ENCODE peak calls at places on chromosomes 4 and X, in eight cellular contexts. One of them, this sample, is unnamed.

GRCh38 chrX:122220644-122221373 is 963.3 kb upstream of the GRIA3 start:
- DNase-seq in substantia nigra: no peak
- DNase-seq in AG09319: no peak
- DNase-seq in esophagus squamous epithelium: no peak
- DNase-seq in HS-5: no peak
- DNase-seq in CD8-positive, alpha-beta memory T cell: no peak
- DNase-seq in glutamatergic neuron: peak; percentile 20
- DNase-seq in B cell: no peak
- DNase-seq in this sample: no peak

GRCh38 chr4:102196221-102196620 is 149.1 kb downstream of the SLC39A8 start:
- DNase-seq in CD8-positive, alpha-beta memory T cell: no peak
- DNase-seq in AG09319: no peak
- DNase-seq in HS-5: peak; percentile 16
- DNase-seq in esophagus squamous epithelium: no peak
- DNase-seq in glutamatergic neuron: no peak
- DNase-seq in substantia nigra: no peak
- DNase-seq in B cell: no peak
- DNase-seq in this sample: peak; percentile 98

GRCh38 chr4:80204433-80204832 is 7.1 kb downstream of the PRDM8 start:
- DNase-seq in substantia nigra: no peak
- DNase-seq in HS-5: no peak
- DNase-seq in AG09319: no peak
- DNase-seq in esophagus squamous epithelium: no peak
- DNase-seq in CD8-positive, alpha-beta memory T cell: no peak
- DNase-seq in B cell: no peak
- DNase-seq in glutamatergic neuron: no peak
- DNase-seq in this sample: no peak

GRCh38 chr4:173801876-173802713 is 272.1 kb upstream of the HAND2 start:
- DNase-seq in AG09319: no peak
- DNase-seq in esophagus squamous epithelium: no peak
- DNase-seq in substantia nigra: no peak
- DNase-seq in CD8-positive, alpha-beta memory T cell: no peak
- DNase-seq in glutamatergic neuron: no peak
- DNase-seq in B cell: no peak
- DNase-seq in HS-5: no peak
- DNase-seq in this sample: peak; percentile 72

GRCh38 chr4:7892212-7893019 is 47.2 kb downstream of the AFAP1 start:
- DNase-seq in AG09319: no peak
- DNase-seq in esophagus squamous epithelium: no peak
- DNase-seq in substantia nigra: no peak
- DNase-seq in B cell: no peak
- DNase-seq in CD8-positive, alpha-beta memory T cell: no peak
- DNase-seq in glutamatergic neuron: peak; percentile 94
- DNase-seq in HS-5: peak; percentile 82
- DNase-seq in this sample: no peak

GRCh38 chr4:4659871-4660651 is 118.2 kb upstream of the STX18 start:
- DNase-seq in glutamatergic neuron: no peak
- DNase-seq in B cell: no peak
- DNase-seq in AG09319: peak; percentile 63
- DNase-seq in CD8-positive, alpha-beta memory T cell: no peak
- DNase-seq in esophagus squamous epithelium: no peak
- DNase-seq in HS-5: peak; percentile 83
- DNase-seq in substantia nigra: no peak
- DNase-seq in this sample: no peak

GRCh38 chrX:100731441-100732281 is at the start of gene SYTL4:
- DNase-seq in substantia nigra: no peak
- DNase-seq in CD8-positive, alpha-beta memory T cell: no peak
- DNase-seq in AG09319: no peak
- DNase-seq in glutamatergic neuron: peak; percentile 18
- DNase-seq in esophagus squamous epithelium: no peak
- DNase-seq in B cell: peak; percentile 8
- DNase-seq in HS-5: no peak
- DNase-seq in this sample: no peak

GRCh38 chr4:13294961-13295605 is 189.1 kb downstream of the RAB28 start:
- DNase-seq in substantia nigra: no peak
- DNase-seq in CD8-positive, alpha-beta memory T cell: no peak
- DNase-seq in AG09319: no peak
- DNase-seq in HS-5: no peak
- DNase-seq in B cell: no peak
- DNase-seq in esophagus squamous epithelium: no peak
- DNase-seq in glutamatergic neuron: no peak
- DNase-seq in this sample: no peak

GRCh38 chr4:128287159-128287870 is at the start of gene PGRMC2:
- DNase-seq in glutamatergic neuron: no peak
- DNase-seq in AG09319: no peak
- DNase-seq in substantia nigra: no peak
- DNase-seq in HS-5: no peak
- DNase-seq in esophagus squamous epithelium: peak; percentile 45
- DNase-seq in CD8-positive, alpha-beta memory T cell: no peak
- DNase-seq in B cell: no peak
- DNase-seq in this sample: no peak

GRCh38 chrX:21932277-21932996 is 8.1 kb upstream of the SMS start:
- DNase-seq in esophagus squamous epithelium: no peak
- DNase-seq in B cell: no peak
- DNase-seq in HS-5: peak; percentile 82
- DNase-seq in glutamatergic neuron: no peak
- DNase-seq in substantia nigra: no peak
- DNase-seq in AG09319: peak; percentile 57
- DNase-seq in CD8-positive, alpha-beta memory T cell: no peak
- DNase-seq in this sample: peak; percentile 61

GRCh38 chrX:74535211-74535621 is 79.2 kb downstream of the RLIM start:
- DNase-seq in HS-5: no peak
- DNase-seq in esophagus squamous epithelium: no peak
- DNase-seq in CD8-positive, alpha-beta memory T cell: no peak
- DNase-seq in AG09319: peak; percentile 37
- DNase-seq in glutamatergic neuron: no peak
- DNase-seq in substantia nigra: no peak
- DNase-seq in B cell: no peak
- DNase-seq in this sample: no peak

GRCh38 chrX:9905288-9905687 is 61.9 kb upstream of the CLDN34 start:
- DNase-seq in glutamatergic neuron: no peak
- DNase-seq in esophagus squamous epithelium: no peak
- DNase-seq in CD8-positive, alpha-beta memory T cell: no peak
- DNase-seq in B cell: no peak
- DNase-seq in HS-5: no peak
- DNase-seq in substantia nigra: no peak
- DNase-seq in AG09319: no peak
- DNase-seq in this sample: no peak

GRCh38 chrX:37755073-37755472 is 24.8 kb upstream of the CYBB start:
- DNase-seq in AG09319: no peak
- DNase-seq in B cell: peak; percentile 73
- DNase-seq in glutamatergic neuron: no peak
- DNase-seq in HS-5: no peak
- DNase-seq in CD8-positive, alpha-beta memory T cell: peak; percentile 5
- DNase-seq in esophagus squamous epithelium: no peak
- DNase-seq in substantia nigra: no peak
- DNase-seq in this sample: no peak

GRCh38 chrX:132728296-132728695 is 230.1 kb downstream of the HS6ST2 start:
- DNase-seq in B cell: no peak
- DNase-seq in glutamatergic neuron: no peak
- DNase-seq in CD8-positive, alpha-beta memory T cell: no peak
- DNase-seq in esophagus squamous epithelium: no peak
- DNase-seq in substantia nigra: no peak
- DNase-seq in HS-5: no peak
- DNase-seq in AG09319: no peak
- DNase-seq in this sample: no peak

GRCh38 chrX:129158505-129158904 is 364.8 kb downstream of the SMARCA1 start:
- DNase-seq in substantia nigra: no peak
- DNase-seq in AG09319: no peak
- DNase-seq in CD8-positive, alpha-beta memory T cell: no peak
- DNase-seq in B cell: no peak
- DNase-seq in glutamatergic neuron: no peak
- DNase-seq in HS-5: no peak
- DNase-seq in esophagus squamous epithelium: no peak
- DNase-seq in this sample: no peak

GRCh38 chrX:109826954-109827708 is 94.1 kb upstream of the ACSL4 start:
- DNase-seq in B cell: no peak
- DNase-seq in esophagus squamous epithelium: no peak
- DNase-seq in CD8-positive, alpha-beta memory T cell: no peak
- DNase-seq in substantia nigra: no peak
- DNase-seq in glutamatergic neuron: no peak
- DNase-seq in HS-5: no peak
- DNase-seq in AG09319: peak; percentile 68
- DNase-seq in this sample: no peak

GRCh38 chr4:142875117-142875516 is 29.0 kb upstream of the INPP4B start:
- DNase-seq in B cell: no peak
- DNase-seq in AG09319: no peak
- DNase-seq in substantia nigra: no peak
- DNase-seq in CD8-positive, alpha-beta memory T cell: no peak
- DNase-seq in glutamatergic neuron: no peak
- DNase-seq in esophagus squamous epithelium: no peak
- DNase-seq in HS-5: no peak
- DNase-seq in this sample: no peak

GRCh38 chrX:68429216-68429615 is 4.1 kb downstream of the OPHN1 start:
- DNase-seq in AG09319: no peak
- DNase-seq in glutamatergic neuron: no peak
- DNase-seq in esophagus squamous epithelium: no peak
- DNase-seq in CD8-positive, alpha-beta memory T cell: no peak
- DNase-seq in HS-5: no peak
- DNase-seq in substantia nigra: no peak
- DNase-seq in B cell: no peak
- DNase-seq in this sample: no peak

This sample was measured in retinal pigment epithelial cell.